ENCODE peak calls at places on chromosomes 4 and X, in four cellular contexts. W is right lobe of liver, I is pancreas, M is A549. C is an unnamed sample.

GRCh38 chrX:120457766-120458180 is 11.3 kb downstream of the LAMP2 start:
- DNase-seq in W (no peak), I (no peak), M (no peak), C (peak; percentile 82)

GRCh38 chr4:15063341-15063740 is 61.1 kb downstream of the CPEB2 start:
- DNase-seq in W (no peak), I (no peak), M (no peak), C (no peak)

GRCh38 chr4:7324651-7325121 is 110.0 kb downstream of the PSAPL1 start:
- DNase-seq in W (no peak), I (peak; percentile 8), M (no peak), C (no peak)

GRCh38 chrX:134377537-134377936 is 82.4 kb upstream of the HPRT1 start:
- DNase-seq in W (no peak), I (no peak), M (peak; percentile 62), C (peak; percentile 54)

GRCh38 chr4:66266035-66266434 is 595.7 kb upstream of the EPHA5 start:
- DNase-seq in W (no peak), I (no peak), M (no peak), C (no peak)

GRCh38 chr4:40214661-40215418 is 18.0 kb downstream of the RHOH start:
- DNase-seq in W (no peak), I (no peak), M (no peak), C (peak; percentile 8)

GRCh38 chrX:133493366-133493765 is 78.1 kb upstream of the GPC4 start:
- DNase-seq in W (no peak), I (no peak), M (no peak), C (no peak)

GRCh38 chr4:10625130-10625529 is 59.4 kb downstream of the CLNK start:
- DNase-seq in W (no peak), I (no peak), M (no peak), C (no peak)

GRCh38 chr4:102564399-102564921 is 63.3 kb downstream of the NFKB1 start:
- DNase-seq in W (no peak), I (no peak), M (no peak), C (peak; percentile 69)

GRCh38 chrX:108772549-108772948 is 36.2 kb upstream of the IRS4 start:
- DNase-seq in W (no peak), I (no peak), M (no peak), C (no peak)

GRCh38 chr4:85747871-85748491 is 273.0 kb downstream of the ARHGAP24 start:
- DNase-seq in W (no peak), I (no peak), M (peak; percentile 80), C (peak; percentile 87)

GRCh38 chr4:2962614-2963184 is 507 bp downstream of the NOP14 start:
- DNase-seq in W (no peak), I (no peak), M (peak; percentile 52), C (peak; percentile 43)

GRCh38 chrX:34503119-34503518 is 154.0 kb downstream of the TMEM47 start:
- DNase-seq in W (no peak), I (no peak), M (no peak), C (no peak)
- TF ChIP-seq CTCF in W (no peak), I (no peak), M (no peak), C (no peak)

GRCh38 chr4:76831475-76832390 is 66.2 kb downstream of the SOWAHB start:
- DNase-seq in W (no peak), I (no peak), M (no peak), C (no peak)
- H3K4me3 ChIP-seq in W (peak overlapping the region; percentile 58), I (no peak overlapping the region), M (peak overlapping the region; percentile 11), C (peak overlapping the region; percentile 2)

DNA sequence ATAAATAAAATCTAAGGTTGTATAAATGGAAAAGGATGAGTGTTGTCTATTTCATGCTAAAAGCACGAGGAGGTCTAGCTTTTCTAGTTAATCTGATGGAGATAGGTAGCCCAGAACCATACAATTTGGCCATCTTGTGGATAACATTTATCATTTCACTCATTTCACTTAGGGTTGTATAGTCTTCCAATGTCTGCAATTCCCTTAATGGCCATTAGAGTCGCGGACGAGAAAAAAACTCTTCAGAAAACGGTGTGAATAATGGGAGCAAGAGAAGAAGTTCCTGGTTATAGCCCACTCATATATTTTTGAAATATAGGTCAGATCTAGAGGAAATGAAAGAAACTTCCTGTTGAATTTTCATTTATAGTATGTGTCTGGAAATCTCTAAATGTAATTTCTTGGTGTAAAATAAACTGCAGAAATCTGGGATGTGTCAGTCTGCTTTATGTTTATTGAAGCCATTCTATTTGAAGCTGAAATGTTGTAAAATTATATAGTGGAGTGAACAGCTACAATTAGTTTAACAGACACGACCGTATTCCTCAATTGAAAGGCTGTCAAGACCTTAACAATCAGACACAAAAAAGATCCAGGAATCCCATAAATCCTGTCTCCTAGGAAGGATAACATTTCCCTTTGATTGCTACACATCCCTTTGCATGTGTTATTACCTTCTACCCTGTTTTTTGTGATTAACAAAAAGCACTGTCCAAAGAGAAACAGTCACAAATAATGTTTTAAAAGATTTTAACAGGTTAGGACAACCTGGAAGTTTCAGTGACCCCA is 47.7 kb upstream of the MGST2 start:
- DNase-seq in W (no peak), I (no peak), M (peak; percentile 37), C (no peak)
- TF ChIP-seq CTCF in W (no peak), I (no peak), M (peak; percentile 11), C (peak; percentile 44)

GRCh38 chr4:108224628-108225053 is 55.9 kb upstream of the LEF1 start:
- DNase-seq in W (no peak), I (peak; percentile 45), M (peak; percentile 2), C (peak; percentile 1)
- H3K4me3 ChIP-seq in W (no peak overlapping the region), I (no peak overlapping the region), M (no peak overlapping the region), C (no peak overlapping the region)

GRCh38 chr4:185227131-185227551 is 17.7 kb downstream of the SNX25 start:
- DNase-seq in W (no peak), I (peak; percentile 86), M (no peak), C (no peak)
- TF ChIP-seq CTCF in W (no peak), I (no peak), M (no peak), C (peak; percentile 9)